ENCODE peak calls at places on chromosomes 2 and 18, in five cellular contexts. H is HCT116, D is upper lobe of left lung, G is K562, Y is HepG2. L is an unnamed sample.

GRCh38 chr2:11598228-11598731 is 64.4 kb downstream of the GREB1 start:
- ATAC-seq in H (peak; percentile 14), D (no peak), G (no peak), Y (no peak), L (no peak)

GRCh38 chr2:69915050-69915945 is at the start of gene MXD1:
- ATAC-seq in H (no peak), D (peak; percentile 1), G (peak; percentile 7), Y (peak; percentile 17), L (peak; percentile 8)

GRCh38 chr2:203905661-203906060 is 30.9 kb upstream of the ICOS start:
- ATAC-seq in H (no peak), D (no peak), G (no peak), Y (no peak), L (no peak)

GRCh38 chr2:135792401-135793152 is 44.4 kb downstream of the LCT start:
- ATAC-seq in H (peak; percentile 29), D (no peak), G (no peak), Y (peak; percentile 4), L (no peak)

GRCh38 chr2:56741601-56742102 is 557.9 kb downstream of the CCDC85A start:
- ATAC-seq in H (peak; percentile 100), D (peak; percentile 80), G (no peak), Y (peak; percentile 60), L (no peak)

GRCh38 chr18:24259869-24260662 is 121.2 kb downstream of the CABYR start:
- ATAC-seq in H (no peak), D (no peak), G (no peak), Y (no peak), L (no peak)

GRCh38 chr2:171227066-171227782 is 66.5 kb upstream of the TLK1 start:
- ATAC-seq in H (no peak), D (no peak), G (peak; percentile 78), Y (no peak), L (no peak)

GRCh38 chr18:29176681-29177080 is 999.8 kb upstream of the CDH2 start:
- ATAC-seq in H (no peak), D (no peak), G (no peak), Y (no peak), L (no peak)

GRCh38 chr2:128268611-128269357 is 49.9 kb downstream of the HS6ST1 start:
- ATAC-seq in H (no peak), D (no peak), G (no peak), Y (no peak), L (no peak)

GRCh38 chr2:178924817-178925216 is 117.6 kb upstream of the TTN start:
- ATAC-seq in H (no peak), D (no peak), G (no peak), Y (no peak), L (no peak)

GRCh38 chr2:95401480-95401879 is 1.0 kb upstream of the FAHD2A start:
- ATAC-seq in H (no peak), D (no peak), G (no peak), Y (peak; percentile 0), L (no peak)

GRCh38 chr18:79460445-79461300 is 64.9 kb downstream of the NFATC1 start:
- ATAC-seq in H (no peak), D (no peak), G (no peak), Y (no peak), L (no peak)

GRCh38 chr2:209380278-209380677 is 43.6 kb upstream of the MAP2 start:
- ATAC-seq in H (no peak), D (no peak), G (no peak), Y (no peak), L (no peak)

GRCh38 chr2:30098271-30099005 is 48.4 kb upstream of the YPEL5 start:
- ATAC-seq in H (peak; percentile 40), D (no peak), G (no peak), Y (no peak), L (no peak)

GRCh38 chr18:74204543-74205152 is 56.3 kb downstream of the TIMM21 start:
- ATAC-seq in H (no peak), D (no peak), G (no peak), Y (no peak), L (no peak)

GRCh38 chr2:176646033-176646615 is 376.9 kb downstream of the MTX2 start:
- ATAC-seq in H (no peak), D (no peak), G (no peak), Y (no peak), L (no peak)

GRCh38 chr2:2837768-2838547 is 506.9 kb upstream of the MYT1L start:
- ATAC-seq in H (no peak), D (peak; percentile 21), G (no peak), Y (no peak), L (no peak)

GRCh38 chr2:24222946-24223345 is 48.1 kb downstream of the FAM228A start:
- ATAC-seq in H (no peak), D (no peak), G (peak; percentile 62), Y (peak; percentile 33), L (no peak)

GRCh38 chr2:118686364-118686763 is 161.1 kb downstream of the EN1 start:
- ATAC-seq in H (no peak), D (peak; percentile 87), G (no peak), Y (no peak), L (peak; percentile 58)

GRCh38 chr18:6553234-6553900 is 138.7 kb upstream of the L3MBTL4 start:
- ATAC-seq in H (no peak), D (no peak), G (no peak), Y (no peak), L (no peak)

GRCh38 chr2:50480507-50480906 is 551.4 kb downstream of the NRXN1 start:
- ATAC-seq in H (no peak), D (no peak), G (no peak), Y (no peak), L (no peak)

GRCh38 chr2:226338825-226339224 is 460.8 kb downstream of the IRS1 start:
- ATAC-seq in H (no peak), D (no peak), G (no peak), Y (no peak), L (no peak)

GRCh38 chr18:79624356-79624961 is 55.1 kb upstream of the CTDP1 start:
- ATAC-seq in H (peak; percentile 34), D (peak; percentile 30), G (peak; percentile 48), Y (no peak), L (no peak)

GRCh38 chr2:143121079-143121478 is 8.1 kb upstream of the ARHGAP15 start:
- ATAC-seq in H (no peak), D (no peak), G (no peak), Y (no peak), L (no peak)

GRCh38 chr2:100964706-100965269 is 37.3 kb upstream of the RPL31 start:
- ATAC-seq in H (no peak), D (peak; percentile 49), G (no peak), Y (no peak), L (no peak)

GRCh38 chr2:241069821-241070281 is 32.2 kb downstream of the MTERF4 start:
- ATAC-seq in H (no peak), D (no peak), G (no peak), Y (no peak), L (no peak)

GRCh38 chr2:176140130-176140519 is 10.6 kb downstream of the HOXD8 start:
- ATAC-seq in H (no peak), D (no peak), G (no peak), Y (no peak), L (no peak)

GRCh38 chr2:173652311-173652710 is 297.6 kb downstream of the CDCA7 start:
- ATAC-seq in H (peak; percentile 78), D (no peak), G (no peak), Y (no peak), L (no peak)

GRCh38 chr2:46351388-46352141 is 54.4 kb downstream of the EPAS1 start:
- ATAC-seq in H (no peak), D (peak; percentile 58), G (no peak), Y (no peak), L (peak; percentile 45)
- H3K4me3 ChIP-seq in H (no peak overlapping the region), D (no peak overlapping the region), G (no peak overlapping the region), Y (no peak overlapping the region), L (no peak overlapping the region)

GRCh38 chr2:227406177-227407031 is 18.7 kb upstream of the SCYGR1 start:
- ATAC-seq in H (peak; percentile 92), D (peak; percentile 83), G (peak; percentile 89), Y (peak; percentile 93), L (peak; percentile 81)
- TF ChIP-seq POLR2AphosphoS5 in H (peak; percentile 47), D (peak; percentile 72), G (no peak), Y (peak; percentile 56), L (peak; percentile 76)

GRCh38 chr2:181123798-181124217 is 143.4 kb downstream of the UBE2E3 start:
- ATAC-seq in H (no peak), D (no peak), G (peak; percentile 27), Y (no peak), L (no peak)
- TF ChIP-seq POLR2A in H (no peak), D (no peak), G (no peak), Y (no peak), L (no peak)

GRCh38 chr2:31140151-31140550 is 1.9 kb upstream of the GALNT14 start:
- ATAC-seq in H (no peak), D (no peak), G (no peak), Y (peak; percentile 40), L (no peak)

GRCh38 chr2:31138037-31138962 is at the start of gene GALNT14:
- ATAC-seq in H (peak; percentile 76), D (peak; percentile 74), G (no peak), Y (no peak), L (peak; percentile 67)

GRCh38 chr2:31136000-31136399 is 2.2 kb downstream of the GALNT14 start:
- ATAC-seq in H (no peak), D (no peak), G (no peak), Y (no peak), L (no peak)

GRCh38 chr2:31136732-31137131 is 1.5 kb downstream of the GALNT14 start:
- ATAC-seq in H (no peak), D (no peak), G (no peak), Y (no peak), L (no peak)

DNA sequence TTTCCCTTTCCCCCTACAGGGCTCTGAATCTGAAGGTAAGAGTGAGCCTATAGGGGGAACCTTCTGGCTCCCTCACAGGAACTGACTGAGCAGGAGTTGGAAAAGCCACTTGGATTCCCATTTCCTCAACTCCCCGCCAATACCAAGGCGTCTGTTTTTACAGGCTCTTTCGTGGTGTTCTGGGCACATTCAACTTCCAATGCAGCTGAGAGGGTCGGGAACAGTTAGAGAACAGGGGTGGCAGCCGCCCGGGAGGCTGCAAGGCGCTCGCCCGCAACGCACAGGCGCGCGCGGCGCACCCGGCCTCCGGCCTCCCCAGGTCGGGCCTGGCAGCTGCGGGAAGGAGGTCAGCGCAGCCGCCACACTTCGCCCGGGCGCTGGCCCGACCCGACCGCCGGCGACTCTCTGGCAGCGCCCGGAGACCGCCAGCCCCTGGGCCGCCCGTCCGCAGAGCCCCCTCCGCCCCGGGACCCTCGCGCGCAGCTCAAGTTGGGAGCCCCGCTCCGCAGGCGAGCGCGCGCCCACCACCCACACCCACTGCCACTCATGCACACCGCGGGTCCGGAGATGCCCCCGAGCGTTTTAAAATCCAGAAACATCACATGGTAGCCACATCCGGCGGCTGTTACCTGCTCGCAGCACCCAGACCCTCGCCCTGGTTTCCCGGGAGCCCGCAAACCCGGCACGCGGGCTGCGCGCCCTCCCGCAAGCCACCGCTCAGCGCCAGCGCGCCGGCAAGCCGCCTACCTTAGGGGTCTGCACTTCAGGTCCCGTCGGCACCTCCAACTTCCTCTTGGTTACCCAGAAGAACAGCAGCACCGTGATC is 816 bp downstream of the GALNT14 start:
- ATAC-seq in H (peak; percentile 33), D (peak; percentile 9), G (no peak), Y (no peak), L (no peak)
- H3K4me3 ChIP-seq in H (peak overlapping the region; percentile 49), D (peak overlapping the region; percentile 2), G (no peak overlapping the region), Y (no peak overlapping the region), L (peak overlapping the region; percentile 59)

L was measured in gastroesophageal sphincter.